ENCODE peak calls at places on chromosomes 16 and 17, in four cellular contexts. F is testis, K is endothelial cell of umbilical vein, X is transverse colon. M is an unnamed sample.

GRCh38 chr16:84043486-84044107 is 1.0 kb upstream of the SLC38A8 start:
- DNase-seq in X (no peak), F (no peak), K (peak; percentile 4), M (no peak)

GRCh38 chr16:84093879-84094270 is 22.9 kb downstream of the MBTPS1 start:
- DNase-seq in K (no peak), X (no peak), F (no peak), M (no peak)

GRCh38 chr16:68190745-68191510 is 45.0 kb downstream of the ESRP2 start:
- DNase-seq in X (no peak), F (no peak), K (no peak), M (no peak)

GRCh38 chr17:45019177-45019711 is 32.2 kb downstream of the DCAKD start:
- DNase-seq in K (peak; percentile 26), F (peak; percentile 35), X (peak; percentile 51), M (peak; percentile 57)

GRCh38 chr17:2624292-2624731 is 30.9 kb downstream of the PAFAH1B1 start:
- DNase-seq in X (no peak), K (no peak), F (no peak), M (no peak)

GRCh38 chr17:75078097-75079022 is 9.4 kb upstream of the SLC16A5 start:
- DNase-seq in K (no peak), F (no peak), X (peak; percentile 49), M (no peak)

GRCh38 chr16:89557230-89557935 is 3.1 kb upstream of the RPL13 start:
- DNase-seq in F (peak; percentile 90), K (peak; percentile 85), X (peak; percentile 83), M (peak; percentile 80)

GRCh38 chr16:25089346-25089745 is 22.2 kb upstream of the LCMT1 start:
- DNase-seq in K (no peak), F (no peak), X (peak; percentile 81), M (no peak)

GRCh38 chr17:79556263-79556662 is 54.6 kb downstream of the RBFOX3 start:
- DNase-seq in X (no peak), K (no peak), F (no peak), M (no peak)

GRCh38 chr17:66858182-66859083 is 23.5 kb downstream of the CACNG5 start:
- DNase-seq in F (no peak), X (no peak), K (no peak), M (no peak)

GRCh38 chr17:64190468-64190867 is 60.5 kb upstream of the ERN1 start:
- DNase-seq in K (no peak), X (no peak), F (no peak), M (no peak)

GRCh38 chr16:46774743-46775177 is 26.6 kb upstream of the MYLK3 start:
- DNase-seq in F (no peak), K (no peak), X (no peak), M (no peak)

GRCh38 chr16:89990799-89991198 is 28.5 kb downstream of the DBNDD1 start:
- DNase-seq in X (no peak), F (no peak), K (no peak), M (no peak)

GRCh38 chr16:79380990-79381389 is 219.5 kb downstream of the MAF start:
- DNase-seq in X (no peak), K (no peak), F (no peak), M (no peak)

GRCh38 chr17:47621293-47622178 is 28.2 kb upstream of the KPNB1 start:
- DNase-seq in X (no peak), K (peak; percentile 80), F (peak; percentile 30), M (no peak)

GRCh38 chr16:67723151-67723915 is 4.2 kb upstream of the GFOD2 start:
- DNase-seq in X (no peak), K (no peak), F (no peak), M (no peak)

GRCh38 chr17:79050591-79050990 is 24.0 kb upstream of the ENGASE start:
- DNase-seq in K (no peak), F (no peak), X (no peak), M (no peak)

GRCh38 chr17:60392845-60393702 is 1.1 kb upstream of the USP32 start:
- DNase-seq in K (peak; percentile 80), F (peak; percentile 43), X (peak; percentile 59), M (peak; percentile 48)

GRCh38 chr16:12680531-12680930 is 123.2 kb downstream of the CPPED1 start:
- DNase-seq in K (no peak), F (no peak), X (no peak), M (no peak)

GRCh38 chr16:78505544-78506371 is 406.3 kb downstream of the WWOX start:
- DNase-seq in K (no peak), X (peak; percentile 30), F (peak; percentile 86), M (no peak)

GRCh38 chr17:17810374-17811248 is 26.2 kb downstream of the SREBF1 start:
- DNase-seq in K (no peak), X (no peak), F (peak; percentile 67), M (no peak)

GRCh38 chr16:81624718-81625543 is 154.2 kb upstream of the PLCG2 start:
- DNase-seq in X (no peak), F (no peak), K (peak; percentile 86), M (no peak)

GRCh38 chr17:41777579-41778188 is 8.8 kb downstream of the JUP start:
- DNase-seq in K (peak; percentile 100), F (peak; percentile 60), X (peak; percentile 67), M (no peak)

GRCh38 chr17:32445976-32446375 is 1.7 kb downstream of the PSMD11 start:
- DNase-seq in F (no peak), X (no peak), K (no peak), M (no peak)

GRCh38 chr16:4924593-4925378 is 12.2 kb downstream of the PPL start:
- DNase-seq in F (no peak), K (no peak), X (peak; percentile 25), M (no peak)

GRCh38 chr17:1714488-1714979 is 4.4 kb upstream of the TLCD2 start:
- DNase-seq in F (peak; percentile 98), X (peak; percentile 98), K (peak; percentile 96), M (peak; percentile 99)

DNA sequence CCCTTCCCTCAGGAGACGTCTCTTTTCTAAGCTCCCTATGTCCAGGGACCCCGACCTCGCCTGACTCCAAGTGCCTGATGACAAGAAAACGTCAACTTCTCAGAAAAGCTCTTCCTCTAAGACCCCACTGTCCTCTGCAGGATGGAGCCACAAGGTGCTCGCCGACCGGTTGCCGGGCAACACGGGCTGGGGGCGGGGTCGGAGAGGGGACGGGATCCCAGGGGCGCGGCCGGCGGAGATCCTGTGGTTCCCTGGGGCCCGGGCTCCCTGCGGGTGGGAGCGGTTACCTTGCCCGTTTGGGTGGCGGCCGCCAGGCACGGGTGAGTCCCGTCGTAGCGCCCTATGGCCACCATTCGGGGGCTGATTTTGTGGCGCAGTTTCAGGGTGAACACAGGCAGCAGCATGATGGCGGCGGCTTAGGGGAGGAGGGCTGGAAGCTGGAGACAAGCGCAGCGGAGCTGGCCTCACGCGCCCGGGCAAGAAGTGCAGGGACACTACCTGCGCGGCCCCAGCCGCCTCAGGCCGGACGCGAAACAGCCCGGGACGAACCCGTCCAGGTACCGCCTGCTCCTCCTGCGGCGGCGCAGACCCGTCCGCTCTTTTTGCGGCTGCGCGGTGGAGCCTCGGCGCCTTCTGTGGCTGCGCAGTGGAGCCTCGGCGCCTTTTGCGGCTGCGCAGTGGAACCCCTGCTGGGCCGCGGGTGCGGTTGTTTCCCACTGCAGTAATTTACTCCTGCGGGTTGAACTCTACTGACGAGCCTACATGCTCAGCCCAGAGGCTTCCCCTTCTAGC is at the start of gene BBS2:
- DNase-seq in K (peak; percentile 89), X (peak; percentile 94), F (peak; percentile 89), M (peak; percentile 95)
- TF ChIP-seq POLR2A in K (peak; percentile 89), X (peak; percentile 89), F (no peak), M (peak; percentile 86)

DNA sequence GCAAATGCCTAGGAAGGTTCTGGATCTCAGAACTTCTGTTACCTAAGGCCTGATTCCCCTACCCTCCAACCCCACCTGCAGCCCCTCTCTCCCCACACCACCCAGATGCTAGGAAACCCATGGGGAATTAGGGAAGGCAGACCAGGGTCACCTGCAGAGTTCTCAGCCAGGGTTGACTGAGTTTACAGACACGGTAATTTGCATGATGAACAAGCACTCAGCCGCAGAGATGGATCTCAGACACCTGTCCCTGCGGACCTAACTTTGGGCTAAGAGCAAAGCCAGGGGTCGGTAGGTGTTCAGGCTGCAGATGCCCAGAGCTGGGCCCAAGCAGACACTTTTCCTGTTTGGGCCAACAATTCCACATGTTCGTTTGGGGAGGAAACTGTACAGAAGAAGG is 2.9 kb downstream of the ABI3 start:
- DNase-seq in K (no peak), F (no peak), X (no peak), M (no peak)
- TF ChIP-seq POLR2A in K (no peak), F (no peak), X (no peak), M (no peak)

GRCh38 chr17:28728364-28729200 is at the start of gene NEK8:
- DNase-seq in X (peak; percentile 99), K (peak; percentile 96), F (peak; percentile 97), M (peak; percentile 99)
- TF ChIP-seq POLR2A in X (peak; percentile 77), K (peak; percentile 52), F (no peak), M (peak; percentile 63)

GRCh38 chr17:34242553-34242952 is 12.5 kb upstream of the CCL2 start:
- DNase-seq in X (no peak), F (no peak), K (no peak), M (no peak)
- TF ChIP-seq POLR2A in X (no peak), F (no peak), K (no peak), M (no peak)

GRCh38 chr17:38746893-38747384 is 1.2 kb downstream of the PCGF2 start:
- DNase-seq in K (no peak), F (no peak), X (no peak), M (no peak)

GRCh38 chr17:38747385-38748328 is 479 bp downstream of the PCGF2 start:
- DNase-seq in F (no peak), X (peak; percentile 57), K (no peak), M (peak; percentile 72)

GRCh38 chr17:38749222-38750043 is 1.3 kb upstream of the PCGF2 start:
- DNase-seq in F (peak; percentile 87), X (peak; percentile 84), K (peak; percentile 65), M (peak; percentile 89)

GRCh38 chr17:38750044-38750311 is 1.8 kb upstream of the PCGF2 start:
- DNase-seq in X (no peak), K (no peak), F (no peak), M (no peak)

DNA sequence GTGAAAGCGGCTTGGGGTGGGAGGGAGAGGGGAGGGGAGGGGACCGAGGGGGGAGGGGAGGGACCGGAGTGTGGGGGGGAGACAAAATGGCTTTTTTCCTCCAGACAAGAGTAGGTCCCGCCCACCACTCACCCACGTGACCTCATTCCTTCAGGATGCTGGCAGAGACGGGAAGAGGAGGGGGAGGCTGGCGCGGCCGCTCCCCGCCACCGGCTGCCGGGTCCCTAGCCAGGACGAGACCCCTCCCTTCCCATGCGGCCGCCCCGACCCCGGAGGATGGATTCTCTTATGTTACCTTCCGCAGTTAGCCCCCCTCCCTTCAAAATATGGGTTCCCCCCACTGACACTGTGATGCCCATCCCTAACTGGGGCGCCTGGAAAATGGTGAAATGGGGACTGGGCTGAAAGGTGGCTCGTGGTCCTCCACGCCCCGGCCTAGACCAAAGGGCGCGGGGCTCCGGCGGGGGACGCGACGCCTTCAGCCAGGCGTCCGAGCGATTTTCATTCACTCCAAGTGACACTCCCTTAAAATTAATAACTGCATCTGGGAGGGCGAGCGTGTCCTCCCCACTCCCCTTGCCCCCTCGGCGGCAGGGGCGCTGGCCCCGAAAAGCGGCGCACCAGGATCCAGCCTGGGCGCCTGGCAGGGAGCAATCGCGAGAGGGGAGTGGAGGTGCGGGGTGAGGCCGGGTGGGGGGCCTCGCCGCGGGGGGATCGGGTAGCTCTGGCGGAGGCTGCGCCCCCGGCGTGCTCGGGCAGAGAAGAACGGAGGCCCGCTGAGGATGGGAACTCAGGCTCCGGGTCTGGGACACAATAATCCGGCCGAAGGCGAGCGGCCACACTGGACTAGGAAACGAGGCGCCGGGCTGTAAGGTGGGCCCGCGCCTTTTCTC is at the start of gene PCGF2:
- DNase-seq in X (peak; percentile 88), K (peak; percentile 83), F (peak; percentile 96), M (peak; percentile 90)
- TF ChIP-seq POLR2A in X (peak; percentile 45), K (peak; percentile 70), F (no peak), M (peak; percentile 13)

GRCh38 chr16:14286381-14287230 is 215.5 kb downstream of the MRTFB start:
- DNase-seq in K (peak; percentile 46), F (peak; percentile 46), X (peak; percentile 22), M (peak; percentile 62)
- TF ChIP-seq POLR2A in K (no peak), F (no peak), X (no peak), M (no peak)

GRCh38 chr17:8226536-8227237 is 16.3 kb upstream of the AURKB start:
- DNase-seq in K (peak; percentile 95), X (peak; percentile 81), F (peak; percentile 80), M (peak; percentile 82)
- TF ChIP-seq POLR2A in K (peak; percentile 83), X (peak; percentile 49), F (no peak), M (no peak)

M was measured in Peyer's patch.